ENCODE peak calls at places on chromosome 10, in eight cellular contexts. One of them, this sample, is unnamed.

GRCh38 chr10:86857097-86857825 is 100.2 kb downstream of the MMRN2 start:
- DNase-seq in retina: no peak
- DNase-seq in WERI-Rb-1: no peak
- DNase-seq in HAP-1: peak; percentile 87
- DNase-seq in activated T-helper 9 cell treated with anti-CD3 and anti-CD28 coated beads, Interleukin-2, amount 50 U/mL, for 16 hours: no peak
- DNase-seq in MCF 10A: no peak
- DNase-seq in head of caudate nucleus: no peak
- DNase-seq in stimulated activated CD8-positive, alpha-beta memory T cell treated with anti-CD3 and anti-CD28 coated beads, Interleukin-15, amount 100 ng/mL, for 1 hour: no peak
- DNase-seq in this sample: no peak

GRCh38 chr10:133292919-133293809 is 15.5 kb downstream of the TUBGCP2 start:
- DNase-seq in head of caudate nucleus: no peak
- DNase-seq in HAP-1: no peak
- DNase-seq in retina: no peak
- DNase-seq in activated T-helper 9 cell treated with anti-CD3 and anti-CD28 coated beads, Interleukin-2, amount 50 U/mL, for 16 hours: no peak
- DNase-seq in stimulated activated CD8-positive, alpha-beta memory T cell treated with anti-CD3 and anti-CD28 coated beads, Interleukin-15, amount 100 ng/mL, for 1 hour: no peak
- DNase-seq in WERI-Rb-1: no peak
- DNase-seq in MCF 10A: peak; percentile 93
- DNase-seq in this sample: no peak

GRCh38 chr10:58963723-58964124 is 212.7 kb upstream of the PHYHIPL start:
- DNase-seq in HAP-1: no peak
- DNase-seq in retina: peak; percentile 69
- DNase-seq in MCF 10A: no peak
- DNase-seq in activated T-helper 9 cell treated with anti-CD3 and anti-CD28 coated beads, Interleukin-2, amount 50 U/mL, for 16 hours: no peak
- DNase-seq in WERI-Rb-1: no peak
- DNase-seq in head of caudate nucleus: peak; percentile 94
- DNase-seq in stimulated activated CD8-positive, alpha-beta memory T cell treated with anti-CD3 and anti-CD28 coated beads, Interleukin-15, amount 100 ng/mL, for 1 hour: no peak
- DNase-seq in this sample: no peak

GRCh38 chr10:63150745-63151144 is 17.6 kb downstream of the NRBF2 start:
- DNase-seq in stimulated activated CD8-positive, alpha-beta memory T cell treated with anti-CD3 and anti-CD28 coated beads, Interleukin-15, amount 100 ng/mL, for 1 hour: no peak
- DNase-seq in activated T-helper 9 cell treated with anti-CD3 and anti-CD28 coated beads, Interleukin-2, amount 50 U/mL, for 16 hours: no peak
- DNase-seq in MCF 10A: no peak
- DNase-seq in WERI-Rb-1: no peak
- DNase-seq in HAP-1: no peak
- DNase-seq in head of caudate nucleus: no peak
- DNase-seq in retina: no peak
- DNase-seq in this sample: no peak

GRCh38 chr10:89163265-89163995 is 43.7 kb downstream of the CH25H start:
- DNase-seq in MCF 10A: peak; percentile 84
- DNase-seq in WERI-Rb-1: no peak
- DNase-seq in activated T-helper 9 cell treated with anti-CD3 and anti-CD28 coated beads, Interleukin-2, amount 50 U/mL, for 16 hours: peak; percentile 40
- DNase-seq in retina: no peak
- DNase-seq in head of caudate nucleus: peak; percentile 23
- DNase-seq in stimulated activated CD8-positive, alpha-beta memory T cell treated with anti-CD3 and anti-CD28 coated beads, Interleukin-15, amount 100 ng/mL, for 1 hour: peak; percentile 2
- DNase-seq in HAP-1: no peak
- DNase-seq in this sample: no peak

GRCh38 chr10:78938695-78939672 is 129.8 kb upstream of the ZMIZ1 start:
- DNase-seq in HAP-1: no peak
- DNase-seq in retina: no peak
- DNase-seq in MCF 10A: no peak
- DNase-seq in WERI-Rb-1: no peak
- DNase-seq in activated T-helper 9 cell treated with anti-CD3 and anti-CD28 coated beads, Interleukin-2, amount 50 U/mL, for 16 hours: no peak
- DNase-seq in stimulated activated CD8-positive, alpha-beta memory T cell treated with anti-CD3 and anti-CD28 coated beads, Interleukin-15, amount 100 ng/mL, for 1 hour: no peak
- DNase-seq in head of caudate nucleus: no peak
- DNase-seq in this sample: no peak

GRCh38 chr10:31947144-31947926 is 18.7 kb upstream of the ARHGAP12 start:
- DNase-seq in WERI-Rb-1: no peak
- DNase-seq in retina: no peak
- DNase-seq in stimulated activated CD8-positive, alpha-beta memory T cell treated with anti-CD3 and anti-CD28 coated beads, Interleukin-15, amount 100 ng/mL, for 1 hour: no peak
- DNase-seq in HAP-1: no peak
- DNase-seq in MCF 10A: peak; percentile 91
- DNase-seq in activated T-helper 9 cell treated with anti-CD3 and anti-CD28 coated beads, Interleukin-2, amount 50 U/mL, for 16 hours: no peak
- DNase-seq in head of caudate nucleus: no peak
- DNase-seq in this sample: no peak

GRCh38 chr10:65861249-65861648 is 1064.6 kb upstream of the LRRTM3 start:
- DNase-seq in HAP-1: no peak
- DNase-seq in activated T-helper 9 cell treated with anti-CD3 and anti-CD28 coated beads, Interleukin-2, amount 50 U/mL, for 16 hours: no peak
- DNase-seq in stimulated activated CD8-positive, alpha-beta memory T cell treated with anti-CD3 and anti-CD28 coated beads, Interleukin-15, amount 100 ng/mL, for 1 hour: no peak
- DNase-seq in WERI-Rb-1: no peak
- DNase-seq in MCF 10A: peak; percentile 58
- DNase-seq in retina: no peak
- DNase-seq in head of caudate nucleus: no peak
- DNase-seq in this sample: no peak

GRCh38 chr10:70903262-70903921 is 15.0 kb upstream of the PCBD1 start:
- DNase-seq in activated T-helper 9 cell treated with anti-CD3 and anti-CD28 coated beads, Interleukin-2, amount 50 U/mL, for 16 hours: no peak
- DNase-seq in head of caudate nucleus: peak; percentile 77
- DNase-seq in HAP-1: peak; percentile 28
- DNase-seq in stimulated activated CD8-positive, alpha-beta memory T cell treated with anti-CD3 and anti-CD28 coated beads, Interleukin-15, amount 100 ng/mL, for 1 hour: no peak
- DNase-seq in WERI-Rb-1: peak; percentile 78
- DNase-seq in retina: peak; percentile 72
- DNase-seq in MCF 10A: peak; percentile 53
- DNase-seq in this sample: no peak

GRCh38 chr10:70593513-70593890 is 9.0 kb downstream of the PRF1 start:
- DNase-seq in MCF 10A: no peak
- DNase-seq in stimulated activated CD8-positive, alpha-beta memory T cell treated with anti-CD3 and anti-CD28 coated beads, Interleukin-15, amount 100 ng/mL, for 1 hour: no peak
- DNase-seq in activated T-helper 9 cell treated with anti-CD3 and anti-CD28 coated beads, Interleukin-2, amount 50 U/mL, for 16 hours: no peak
- DNase-seq in head of caudate nucleus: no peak
- DNase-seq in WERI-Rb-1: no peak
- DNase-seq in retina: no peak
- DNase-seq in HAP-1: no peak
- DNase-seq in this sample: no peak

GRCh38 chr10:63582686-63583085 is 61.5 kb downstream of the REEP3 start:
- DNase-seq in MCF 10A: no peak
- DNase-seq in head of caudate nucleus: no peak
- DNase-seq in HAP-1: no peak
- DNase-seq in retina: no peak
- DNase-seq in WERI-Rb-1: no peak
- DNase-seq in activated T-helper 9 cell treated with anti-CD3 and anti-CD28 coated beads, Interleukin-2, amount 50 U/mL, for 16 hours: no peak
- DNase-seq in stimulated activated CD8-positive, alpha-beta memory T cell treated with anti-CD3 and anti-CD28 coated beads, Interleukin-15, amount 100 ng/mL, for 1 hour: no peak
- DNase-seq in this sample: no peak

GRCh38 chr10:116866987-116867595 is 17.8 kb downstream of the ENO4 start:
- DNase-seq in activated T-helper 9 cell treated with anti-CD3 and anti-CD28 coated beads, Interleukin-2, amount 50 U/mL, for 16 hours: no peak
- DNase-seq in WERI-Rb-1: no peak
- DNase-seq in stimulated activated CD8-positive, alpha-beta memory T cell treated with anti-CD3 and anti-CD28 coated beads, Interleukin-15, amount 100 ng/mL, for 1 hour: no peak
- DNase-seq in MCF 10A: peak; percentile 51
- DNase-seq in HAP-1: no peak
- DNase-seq in head of caudate nucleus: no peak
- DNase-seq in retina: no peak
- DNase-seq in this sample: no peak

GRCh38 chr10:104796817-104797216 is 155.7 kb downstream of the SORCS3 start:
- DNase-seq in HAP-1: no peak
- DNase-seq in WERI-Rb-1: no peak
- DNase-seq in stimulated activated CD8-positive, alpha-beta memory T cell treated with anti-CD3 and anti-CD28 coated beads, Interleukin-15, amount 100 ng/mL, for 1 hour: no peak
- DNase-seq in retina: no peak
- DNase-seq in head of caudate nucleus: no peak
- DNase-seq in MCF 10A: no peak
- DNase-seq in activated T-helper 9 cell treated with anti-CD3 and anti-CD28 coated beads, Interleukin-2, amount 50 U/mL, for 16 hours: no peak
- DNase-seq in this sample: no peak

GRCh38 chr10:117168729-117169128 is 28.6 kb upstream of the KCNK18 start:
- DNase-seq in head of caudate nucleus: no peak
- DNase-seq in MCF 10A: no peak
- DNase-seq in activated T-helper 9 cell treated with anti-CD3 and anti-CD28 coated beads, Interleukin-2, amount 50 U/mL, for 16 hours: no peak
- DNase-seq in retina: no peak
- DNase-seq in HAP-1: no peak
- DNase-seq in stimulated activated CD8-positive, alpha-beta memory T cell treated with anti-CD3 and anti-CD28 coated beads, Interleukin-15, amount 100 ng/mL, for 1 hour: no peak
- DNase-seq in WERI-Rb-1: no peak
- DNase-seq in this sample: no peak

GRCh38 chr10:117226813-117227451 is 14.0 kb upstream of the SLC18A2 start:
- DNase-seq in head of caudate nucleus: no peak
- DNase-seq in MCF 10A: peak; percentile 64
- DNase-seq in activated T-helper 9 cell treated with anti-CD3 and anti-CD28 coated beads, Interleukin-2, amount 50 U/mL, for 16 hours: no peak
- DNase-seq in stimulated activated CD8-positive, alpha-beta memory T cell treated with anti-CD3 and anti-CD28 coated beads, Interleukin-15, amount 100 ng/mL, for 1 hour: no peak
- DNase-seq in HAP-1: no peak
- DNase-seq in retina: peak; percentile 45
- DNase-seq in WERI-Rb-1: peak; percentile 47
- DNase-seq in this sample: no peak

GRCh38 chr10:43605850-43606322 is 352 bp upstream of the ZNF485 start:
- DNase-seq in stimulated activated CD8-positive, alpha-beta memory T cell treated with anti-CD3 and anti-CD28 coated beads, Interleukin-15, amount 100 ng/mL, for 1 hour: no peak
- DNase-seq in HAP-1: no peak
- DNase-seq in head of caudate nucleus: no peak
- DNase-seq in WERI-Rb-1: no peak
- DNase-seq in retina: no peak
- DNase-seq in MCF 10A: no peak
- DNase-seq in activated T-helper 9 cell treated with anti-CD3 and anti-CD28 coated beads, Interleukin-2, amount 50 U/mL, for 16 hours: no peak
- DNase-seq in this sample: no peak

GRCh38 chr10:15084502-15084922 is 4.1 kb downstream of the ACBD7 start:
- DNase-seq in retina: no peak
- DNase-seq in WERI-Rb-1: no peak
- DNase-seq in activated T-helper 9 cell treated with anti-CD3 and anti-CD28 coated beads, Interleukin-2, amount 50 U/mL, for 16 hours: no peak
- DNase-seq in head of caudate nucleus: peak; percentile 29
- DNase-seq in HAP-1: peak; percentile 94
- DNase-seq in MCF 10A: peak; percentile 97
- DNase-seq in stimulated activated CD8-positive, alpha-beta memory T cell treated with anti-CD3 and anti-CD28 coated beads, Interleukin-15, amount 100 ng/mL, for 1 hour: no peak
- DNase-seq in this sample: no peak

This sample was measured in coronary artery.